ENCODE peak calls at places on chromosomes 6 and 20, in eight cellular contexts. W, U, S, X, N, K, P and M are unnamed samples.

GRCh38 chr6:157869673-157870302 is 46.7 kb downstream of the SNX9 start:
- DNase-seq in W (no peak), U (no peak), S (no peak), X (no peak), N (no peak), K (no peak), P (no peak), M (no peak)

GRCh38 chr20:34579191-34579661 is 20.7 kb downstream of the MAP1LC3A start:
- DNase-seq in W (no peak), U (no peak), S (peak), X (no peak), N (no peak), K (peak), P (no peak), M (peak)

GRCh38 chr20:63321148-63321831 is 28.3 kb downstream of the COL20A1 start:
- DNase-seq in W (no peak), U (no peak), S (no peak), X (no peak), N (no peak), K (no peak), P (no peak), M (no peak)

GRCh38 chr20:51335329-51335841 is 207.1 kb downstream of the NFATC2 start:
- DNase-seq in W (no peak), U (no peak), S (peak), X (no peak), N (no peak), K (no peak), P (no peak), M (peak)

GRCh38 chr6:132354517-132355167 is 46.6 kb downstream of the MOXD1 start:
- DNase-seq in W (no peak), U (no peak), S (peak), X (no peak), N (peak), K (no peak), P (peak), M (no peak)

GRCh38 chr6:148523051-148523450 is 180.4 kb downstream of the SASH1 start:
- DNase-seq in W (no peak), U (no peak), S (peak), X (no peak), N (no peak), K (no peak), P (no peak), M (no peak)

GRCh38 chr6:32439708-32440214 is at the start of gene HLA-DRA:
- DNase-seq in W (no peak), U (peak), S (peak), X (peak), N (peak), K (no peak), P (peak), M (no peak)

GRCh38 chr6:118223316-118223715 is 316.3 kb downstream of the SLC35F1 start:
- DNase-seq in W (no peak), U (no peak), S (no peak), X (no peak), N (no peak), K (no peak), P (no peak), M (no peak)

GRCh38 chr6:22536111-22536510 is 33.3 kb upstream of the HDGFL1 start:
- DNase-seq in W (no peak), U (no peak), S (no peak), X (no peak), N (no peak), K (no peak), P (no peak), M (no peak)

GRCh38 chr6:3859878-3860552 is 10.8 kb downstream of the FAM50B start:
- DNase-seq in W (no peak), U (no peak), S (no peak), X (no peak), N (no peak), K (no peak), P (no peak), M (no peak)

GRCh38 chr20:23257848-23258746 is 92.5 kb upstream of the NXT1 start:
- DNase-seq in W (no peak), U (no peak), S (peak), X (no peak), N (no peak), K (no peak), P (no peak), M (peak)

GRCh38 chr6:156080371-156080770 is 624.7 kb upstream of the NOX3 start:
- DNase-seq in W (no peak), U (no peak), S (no peak), X (no peak), N (no peak), K (no peak), P (no peak), M (no peak)

GRCh38 chr20:10551732-10552724 is 116.9 kb downstream of the SLX4IP start:
- DNase-seq in W (no peak), U (peak), S (no peak), X (peak), N (no peak), K (no peak), P (no peak), M (no peak)

GRCh38 chr20:41734506-41734945 is 116.3 kb upstream of the CHD6 start:
- DNase-seq in W (no peak), U (peak), S (peak), X (peak), N (peak), K (no peak), P (no peak), M (no peak)

DNA sequence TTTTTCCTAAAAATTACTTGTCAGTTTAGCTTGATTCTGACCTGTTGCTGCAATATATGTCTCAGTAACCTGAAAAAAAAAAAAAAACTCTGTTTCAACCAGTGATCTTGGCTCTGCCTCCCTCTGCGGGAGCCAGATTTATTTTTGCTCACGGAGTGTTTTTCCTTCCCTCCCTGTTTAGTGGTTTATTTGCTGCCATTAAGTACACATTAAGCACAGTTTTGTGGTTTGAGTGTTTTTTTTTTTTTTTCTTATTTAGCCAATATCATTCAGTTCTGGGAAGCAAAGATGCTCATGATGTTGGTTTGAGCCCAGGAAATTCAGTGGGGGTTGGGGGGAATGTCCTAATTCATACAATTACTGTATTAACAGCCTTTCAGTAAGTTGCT is 110.1 kb upstream of the GPR6 start:
- DNase-seq in W (no peak), U (no peak), S (no peak), X (no peak), N (no peak), K (no peak), P (no peak), M (no peak)
- H3K27ac ChIP-seq in W (no peak), U (no peak), S (no peak), X (no peak), N (no peak), K (no peak), P (no peak), M (no peak)

GRCh38 chr20:4082406-4083102 is 67.2 kb upstream of the RNF24 start:
- DNase-seq in W (no peak), U (peak), S (peak), X (peak), N (peak), K (no peak), P (peak), M (no peak)
- H3K27ac ChIP-seq in W (peak), U (no peak), S (peak), X (no peak), N (peak), K (no peak), P (peak), M (no peak)

GRCh38 chr6:36627141-36627540 is 33.0 kb downstream of the SRSF3 start:
- DNase-seq in W (no peak), U (no peak), S (no peak), X (no peak), N (no peak), K (no peak), P (no peak), M (no peak)

GRCh38 chr6:36626636-36627035 is 32.5 kb downstream of the SRSF3 start:
- DNase-seq in W (no peak), U (no peak), S (no peak), X (no peak), N (no peak), K (no peak), P (no peak), M (no peak)

GRCh38 chr6:36625161-36625919 is 31.2 kb downstream of the SRSF3 start:
- DNase-seq in W (no peak), U (no peak), S (peak), X (peak), N (no peak), K (no peak), P (no peak), M (no peak)

GRCh38 chr6:36629792-36630191 is 35.6 kb downstream of the SRSF3 start:
- DNase-seq in W (no peak), U (no peak), S (no peak), X (no peak), N (no peak), K (no peak), P (no peak), M (no peak)

GRCh38 chr6:36627801-36628246 is 33.7 kb downstream of the SRSF3 start:
- DNase-seq in W (peak), U (no peak), S (no peak), X (no peak), N (no peak), K (no peak), P (no peak), M (no peak)
- H3K27ac ChIP-seq in W (peak), U (no peak), S (no peak), X (no peak), N (no peak), K (no peak), P (no peak), M (peak)

GRCh38 chr20:38787870-38788269 is 17.6 kb upstream of the PPP1R16B start:
- DNase-seq in W (no peak), U (no peak), S (no peak), X (no peak), N (no peak), K (no peak), P (no peak), M (no peak)

GRCh38 chr20:38790210-38791053 is 15.1 kb upstream of the PPP1R16B start:
- DNase-seq in W (no peak), U (no peak), S (peak), X (peak), N (no peak), K (no peak), P (peak), M (peak)

GRCh38 chr20:38791940-38792339 is 13.6 kb upstream of the PPP1R16B start:
- DNase-seq in W (no peak), U (no peak), S (no peak), X (no peak), N (no peak), K (no peak), P (no peak), M (no peak)

GRCh38 chr20:38789503-38790209 is 15.8 kb upstream of the PPP1R16B start:
- DNase-seq in W (no peak), U (no peak), S (peak), X (no peak), N (no peak), K (no peak), P (no peak), M (peak)

DNA sequence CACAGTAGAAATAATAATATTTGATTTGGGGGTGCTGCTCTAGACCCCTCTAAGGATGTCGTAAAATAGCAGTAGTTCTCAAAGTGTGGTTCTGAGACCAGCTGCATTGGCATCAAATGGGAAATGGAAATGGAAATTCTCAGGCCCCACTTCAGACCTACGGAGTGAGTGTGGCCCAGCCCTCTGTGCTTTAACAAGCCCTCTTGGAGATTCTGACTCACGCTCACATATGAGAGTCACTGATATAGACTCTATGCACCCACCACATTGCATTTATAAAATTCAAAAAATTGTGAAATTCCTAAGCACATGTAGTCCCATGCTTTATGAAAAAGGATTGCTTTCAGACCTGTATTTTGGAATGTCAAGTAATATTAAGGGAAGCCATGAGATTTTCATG is 14.2 kb upstream of the PPP1R16B start:
- DNase-seq in W (no peak), U (no peak), S (no peak), X (no peak), N (no peak), K (no peak), P (no peak), M (no peak)
- H3K27ac ChIP-seq in W (no peak), U (no peak), S (no peak), X (no peak), N (no peak), K (no peak), P (no peak), M (no peak)

DNA sequence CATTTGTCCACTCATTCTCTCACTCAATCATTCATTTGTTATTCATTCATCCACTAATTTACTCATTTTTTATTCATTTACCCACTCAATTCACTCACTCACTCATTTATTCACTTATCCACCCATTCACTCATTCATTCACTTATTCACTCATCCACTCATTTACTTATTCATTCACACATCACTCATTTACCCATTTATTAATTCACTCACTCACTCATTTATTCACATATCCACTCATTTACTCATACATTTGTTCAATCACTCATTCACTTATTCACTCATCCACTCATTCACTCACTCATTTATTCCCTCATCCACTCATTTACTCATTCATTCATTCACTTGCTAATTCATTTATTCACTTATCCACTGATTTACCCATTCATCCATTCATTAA is 129.1 kb downstream of the TTLL2 start:
- DNase-seq in W (no peak), U (no peak), S (no peak), X (no peak), N (no peak), K (no peak), P (no peak), M (no peak)
- H3K27ac ChIP-seq in W (no peak), U (no peak), S (no peak), X (no peak), N (no peak), K (no peak), P (no peak), M (no peak)

GRCh38 chr6:11248974-11249761 is 16.7 kb upstream of the NEDD9 start:
- DNase-seq in W (no peak), U (no peak), S (no peak), X (no peak), N (no peak), K (no peak), P (no peak), M (no peak)
- H3K27ac ChIP-seq in W (no peak), U (no peak), S (no peak), X (no peak), N (no peak), K (no peak), P (no peak), M (no peak)